ENCODE peak calls at places on chromosomes 12 and 14, in five cellular contexts. I, Z, S, R and L are unnamed samples.

GRCh38 chr14:24297190-24297964 is 2.2 kb downstream of the DHRS1 start:
- DNase-seq in S (no peak), R (no peak), Z (no peak), I (peak; percentile 66), L (no peak)

GRCh38 chr14:51922624-51923023 is 62.2 kb downstream of the GNG2 start:
- DNase-seq in S (no peak), I (peak; percentile 99), Z (no peak), R (no peak), L (no peak)

GRCh38 chr14:75249251-75249957 is 29.2 kb upstream of the FOS start:
- DNase-seq in R (peak; percentile 94), Z (no peak), S (peak; percentile 74), I (no peak), L (no peak)

GRCh38 chr12:105166736-105167135 is 59.2 kb downstream of the WASHC4 start:
- DNase-seq in Z (no peak), R (no peak), I (no peak), S (no peak), L (no peak)

GRCh38 chr12:128191380-128191779 is 75.6 kb upstream of the TMEM132C start:
- DNase-seq in S (no peak), R (no peak), Z (no peak), I (no peak), L (no peak)

GRCh38 chr12:112422531-112422930 is 3.8 kb downstream of the PTPN11 start:
- DNase-seq in I (peak; percentile 49), Z (peak; percentile 22), S (no peak), R (no peak), L (no peak)

GRCh38 chr12:13052414-13052813 is 8.2 kb downstream of the FAM234B start:
- DNase-seq in I (no peak), S (no peak), Z (no peak), R (no peak), L (no peak)

GRCh38 chr14:70595443-70596185 is 4.8 kb downstream of the MED6 start:
- DNase-seq in Z (no peak), S (no peak), I (peak; percentile 3), R (no peak), L (no peak)

GRCh38 chr12:22190-22529 is 44.4 kb upstream of the IQSEC3 start:
- DNase-seq in R (no peak), S (no peak), I (peak; percentile 10), Z (no peak), L (no peak)